ENCODE peak calls at places on chromosome 2, in ten cellular contexts. V, R, E, J, W, I, D, P, L and O are unnamed samples.

GRCh38 chr2:160334028-160334729 is 134.1 kb upstream of the ITGB6 start:
- DNase-seq in V (no peak), R (no peak), E (no peak), J (no peak), W (no peak), I (no peak), D (no peak), P (no peak), L (no peak), O (no peak)

GRCh38 chr2:190343500-190344274 is at the start of gene INPP1:
- DNase-seq in V (peak; percentile 93), R (peak; percentile 74), E (peak; percentile 71), J (peak; percentile 83), W (peak; percentile 82), I (peak; percentile 78), D (peak; percentile 32), P (peak; percentile 76), L (peak; percentile 26), O (no peak)

GRCh38 chr2:151030663-151031230 is 230.9 kb downstream of the RBM43 start:
- DNase-seq in V (no peak), R (no peak), E (no peak), J (no peak), W (no peak), I (no peak), D (no peak), P (peak; percentile 54), L (no peak), O (no peak)

GRCh38 chr2:121665504-121665903 is 16.2 kb upstream of the CLASP1 start:
- DNase-seq in V (no peak), R (no peak), E (no peak), J (no peak), W (no peak), I (no peak), D (no peak), P (no peak), L (no peak), O (no peak)

GRCh38 chr2:66940082-66940481 is 457.1 kb upstream of the ETAA1 start:
- DNase-seq in V (no peak), R (no peak), E (no peak), J (no peak), W (no peak), I (no peak), D (no peak), P (no peak), L (no peak), O (no peak)

GRCh38 chr2:136116813-136117390 is 1.0 kb downstream of the CXCR4 start:
- DNase-seq in V (peak; percentile 78), R (no peak), E (no peak), J (no peak), W (peak; percentile 65), I (peak; percentile 49), D (no peak), P (peak; percentile 41), L (peak; percentile 97), O (peak; percentile 92)

GRCh38 chr2:74850816-74851566 is 17.1 kb downstream of the HK2 start:
- DNase-seq in V (no peak), R (no peak), E (no peak), J (no peak), W (no peak), I (no peak), D (no peak), P (no peak), L (no peak), O (no peak)

GRCh38 chr2:172050506-172051125 is 34.7 kb upstream of the DLX1 start:
- DNase-seq in V (no peak), R (no peak), E (no peak), J (no peak), W (no peak), I (no peak), D (no peak), P (no peak), L (no peak), O (no peak)

GRCh38 chr2:122737429-122738077 is 982.1 kb downstream of the TSN start:
- DNase-seq in V (no peak), R (no peak), E (no peak), J (no peak), W (no peak), I (no peak), D (no peak), P (no peak), L (no peak), O (no peak)

GRCh38 chr2:85089464-85090072 is 43.6 kb upstream of the TCF7L1 start:
- DNase-seq in V (no peak), R (no peak), E (no peak), J (no peak), W (no peak), I (no peak), D (no peak), P (peak; percentile 30), L (no peak), O (no peak)

GRCh38 chr2:69291004-69291650 is 95.9 kb downstream of the GFPT1 start:
- DNase-seq in V (no peak), R (peak; percentile 68), E (no peak), J (no peak), W (no peak), I (no peak), D (no peak), P (no peak), L (no peak), O (no peak)

GRCh38 chr2:44257781-44258180 is 17.5 kb upstream of the SLC3A1 start:
- DNase-seq in V (no peak), R (no peak), E (no peak), J (no peak), W (no peak), I (no peak), D (no peak), P (no peak), L (no peak), O (no peak)

GRCh38 chr2:171158790-171159325 is 1.8 kb downstream of the TLK1 start:
- DNase-seq in V (no peak), R (no peak), E (no peak), J (no peak), W (no peak), I (no peak), D (peak; percentile 23), P (no peak), L (no peak), O (no peak)

GRCh38 chr2:135960598-135961551 is 24.6 kb downstream of the DARS1 start:
- DNase-seq in V (no peak), R (no peak), E (no peak), J (no peak), W (no peak), I (no peak), D (no peak), P (peak; percentile 57), L (peak; percentile 52), O (no peak)

GRCh38 chr2:237691908-237692600 is 64.7 kb downstream of the LRRFIP1 start:
- DNase-seq in V (peak; percentile 99), R (peak; percentile 98), E (peak; percentile 99), J (peak; percentile 94), W (peak; percentile 99), I (peak; percentile 98), D (peak; percentile 68), P (peak; percentile 98), L (peak; percentile 92), O (peak; percentile 93)

GRCh38 chr2:237692601-237693079 is 65.3 kb downstream of the LRRFIP1 start:
- DNase-seq in V (peak; percentile 75), R (peak; percentile 69), E (peak; percentile 63), J (no peak), W (peak; percentile 66), I (peak; percentile 49), D (no peak), P (peak; percentile 61), L (no peak), O (no peak)

GRCh38 chr2:237694423-237695194 is 67.2 kb downstream of the LRRFIP1 start:
- DNase-seq in V (no peak), R (no peak), E (no peak), J (no peak), W (peak; percentile 70), I (no peak), D (no peak), P (no peak), L (peak; percentile 30), O (no peak)

GRCh38 chr2:237695201-237695780 is 67.9 kb downstream of the LRRFIP1 start:
- DNase-seq in V (no peak), R (no peak), E (no peak), J (no peak), W (no peak), I (no peak), D (peak; percentile 55), P (no peak), L (peak; percentile 84), O (peak; percentile 56)

GRCh38 chr2:237693281-237694039 is 66.1 kb downstream of the LRRFIP1 start:
- DNase-seq in V (no peak), R (no peak), E (no peak), J (no peak), W (no peak), I (no peak), D (peak; percentile 63), P (no peak), L (no peak), O (no peak)
- H3K4me1 ChIP-seq in V (peaks cover 16% of the 10 kb centered on the region), R (peaks cover 24% of the 10 kb centered on the region), E (peaks cover 6% of the 10 kb centered on the region), J (no peaks in the 10 kb centered on the region), W (peaks cover 83% of the 10 kb centered on the region), I (peaks cover 87% of the 10 kb centered on the region), D (peaks cover 62% of the 10 kb centered on the region), P (peaks cover 50% of the 10 kb centered on the region), L (peaks cover 29% of the 10 kb centered on the region), O (peaks cover 71% of the 10 kb centered on the region)

DNA sequence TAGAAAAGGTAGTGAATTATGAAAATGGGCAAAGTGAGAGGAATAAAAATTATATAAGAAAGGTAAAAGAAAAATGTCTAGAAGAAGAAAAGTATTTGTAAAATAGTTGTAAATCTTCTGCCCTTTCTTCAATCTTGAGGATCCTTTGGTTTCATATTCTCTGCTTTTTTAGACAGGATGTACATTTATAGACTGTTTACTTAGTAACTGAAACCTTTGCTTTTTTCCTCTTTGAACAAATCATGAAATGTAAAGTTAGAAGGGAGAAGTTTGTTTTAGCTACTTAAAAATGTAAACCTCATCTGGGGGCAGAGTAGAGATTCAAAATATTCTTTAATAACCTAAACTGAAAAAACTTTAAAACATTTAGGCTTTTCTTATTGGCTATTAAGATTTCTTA is 150.4 kb upstream of the ITGA4 start:
- DNase-seq in V (no peak), R (no peak), E (no peak), J (no peak), W (no peak), I (no peak), D (no peak), P (no peak), L (peak; percentile 69), O (no peak)
- H3K4me1 ChIP-seq in V (no peaks in the 10 kb centered on the region), R (no peaks in the 10 kb centered on the region), E (no peaks in the 10 kb centered on the region), J (no peaks in the 10 kb centered on the region), W (peaks cover 31% of the 10 kb centered on the region), I (no peaks in the 10 kb centered on the region), D (peaks cover 6% of the 10 kb centered on the region), P (peaks cover 20% of the 10 kb centered on the region), L (peaks cover 69% of the 10 kb centered on the region), O (peaks cover 98% of the 10 kb centered on the region)

GRCh38 chr2:28292491-28292890 is 100.2 kb upstream of the FOSL2 start:
- DNase-seq in V (no peak), R (no peak), E (no peak), J (no peak), W (no peak), I (no peak), D (no peak), P (no peak), L (no peak), O (no peak)
- H3K4me1 ChIP-seq in V (no peaks in the 10 kb centered on the region), R (no peaks in the 10 kb centered on the region), E (peaks cover 2% of the 10 kb centered on the region), J (no peaks in the 10 kb centered on the region), W (no peaks in the 10 kb centered on the region), I (no peaks in the 10 kb centered on the region), D (peaks cover 38% of the 10 kb centered on the region), P (no peaks in the 10 kb centered on the region), L (no peaks in the 10 kb centered on the region), O (no peaks in the 10 kb centered on the region)

DNA sequence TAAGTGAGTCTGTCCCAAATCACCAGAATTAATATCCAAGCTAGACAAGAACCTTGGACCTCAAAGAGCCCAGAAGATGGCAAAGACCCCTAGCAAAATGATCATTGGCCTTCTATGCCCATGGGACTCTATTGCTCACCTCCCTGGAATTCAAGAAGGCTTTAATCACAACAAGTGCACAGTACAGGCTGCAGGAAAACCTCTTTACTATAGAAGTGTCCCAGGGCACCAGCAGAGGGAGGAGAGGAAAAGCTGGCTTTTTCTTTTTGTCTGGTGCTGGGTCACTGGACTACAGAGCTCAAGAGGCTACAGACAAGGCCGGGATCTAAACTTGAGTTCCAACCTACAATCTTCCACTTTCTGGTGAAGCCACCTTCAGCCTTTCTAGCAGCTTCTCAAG is 88.3 kb upstream of the PPP1CB start:
- DNase-seq in V (no peak), R (peak; percentile 54), E (no peak), J (no peak), W (no peak), I (no peak), D (no peak), P (no peak), L (no peak), O (no peak)
- H3K4me1 ChIP-seq in V (peaks cover 10% of the 10 kb centered on the region), R (peaks cover 14% of the 10 kb centered on the region), E (peaks cover 31% of the 10 kb centered on the region), J (no peaks in the 10 kb centered on the region), W (peaks cover 34% of the 10 kb centered on the region), I (peaks cover 38% of the 10 kb centered on the region), D (peaks cover 33% of the 10 kb centered on the region), P (no peaks in the 10 kb centered on the region), L (no peaks in the 10 kb centered on the region), O (no peaks in the 10 kb centered on the region)